ENCODE peak calls at places on chromosomes 2 and 18, in ten cellular contexts. J is WERI-Rb-1; N is cardiac fibroblast; Q is thoracic aorta; S is CD8-positive, alpha-beta memory T cell; P is MM.1S; R is breast epithelium; F is PC-3; M is fibroblast of lung; X is kidney. Z is an unnamed sample.

GRCh38 chr2:176490061-176490861 is 221.0 kb downstream of the MTX2 start:
- DNase-seq in S (no peak), Q (no peak), N (peak; percentile 54), M (peak; percentile 2), P (no peak), X (peak; percentile 84), R (no peak), J (no peak), F (no peak), Z (peak; percentile 44)

GRCh38 chr18:35282353-35282752 is 7.7 kb downstream of the ZSCAN30 start:
- DNase-seq in M (peak; percentile 85), S (no peak), R (no peak), F (peak; percentile 72), N (peak; percentile 57), X (no peak), P (no peak), J (no peak), Q (no peak), Z (no peak)

GRCh38 chr2:33488178-33488690 is 11.8 kb downstream of the RASGRP3 start:
- DNase-seq in N (no peak), F (no peak), R (no peak), S (no peak), M (no peak), X (no peak), P (no peak), Q (no peak), J (no peak), Z (no peak)

GRCh38 chr2:72144412-72144745 is 3.3 kb downstream of the CYP26B1 start:
- DNase-seq in F (no peak), X (no peak), Q (no peak), N (no peak), J (no peak), S (no peak), R (no peak), M (no peak), P (no peak), Z (peak; percentile 70)

GRCh38 chr2:147033046-147033445 is 811.8 kb upstream of the ACVR2A start:
- DNase-seq in S (no peak), N (peak; percentile 34), M (no peak), P (no peak), F (peak; percentile 77), J (no peak), Q (no peak), R (no peak), X (no peak), Z (no peak)

GRCh38 chr2:20065885-20066602 is 14.6 kb upstream of the LAPTM4A start:
- DNase-seq in S (no peak), M (peak; percentile 86), N (peak; percentile 81), Q (no peak), X (no peak), P (peak; percentile 57), J (no peak), R (peak; percentile 73), F (peak; percentile 96), Z (peak; percentile 62)

GRCh38 chr2:147172493-147173185 is 672.2 kb upstream of the ACVR2A start:
- DNase-seq in Q (no peak), M (no peak), F (no peak), R (no peak), P (no peak), J (no peak), X (no peak), S (no peak), N (peak; percentile 5), Z (no peak)

GRCh38 chr2:201644001-201644400 is 698 bp upstream of the TMEM237 start:
- DNase-seq in S (no peak), R (peak; percentile 62), Q (no peak), J (peak; percentile 66), P (no peak), M (peak; percentile 32), F (no peak), X (no peak), N (peak; percentile 46), Z (peak; percentile 12)

GRCh38 chr18:48800479-48800876 is 150.3 kb downstream of the SMAD7 start:
- DNase-seq in N (no peak), R (no peak), S (no peak), M (no peak), P (no peak), F (no peak), Q (no peak), X (peak; percentile 46), J (peak; percentile 4), Z (no peak)

GRCh38 chr18:62460851-62461300 is 61.9 kb upstream of the ZCCHC2 start:
- DNase-seq in P (no peak), F (peak; percentile 18), N (peak; percentile 77), J (no peak), X (no peak), S (no peak), M (peak; percentile 39), Q (no peak), R (no peak), Z (no peak)

GRCh38 chr2:203873461-203873860 is 5.9 kb downstream of the CTLA4 start:
- DNase-seq in P (peak; percentile 51), M (no peak), Q (no peak), J (no peak), F (no peak), R (no peak), N (no peak), X (no peak), S (no peak), Z (no peak)

DNA sequence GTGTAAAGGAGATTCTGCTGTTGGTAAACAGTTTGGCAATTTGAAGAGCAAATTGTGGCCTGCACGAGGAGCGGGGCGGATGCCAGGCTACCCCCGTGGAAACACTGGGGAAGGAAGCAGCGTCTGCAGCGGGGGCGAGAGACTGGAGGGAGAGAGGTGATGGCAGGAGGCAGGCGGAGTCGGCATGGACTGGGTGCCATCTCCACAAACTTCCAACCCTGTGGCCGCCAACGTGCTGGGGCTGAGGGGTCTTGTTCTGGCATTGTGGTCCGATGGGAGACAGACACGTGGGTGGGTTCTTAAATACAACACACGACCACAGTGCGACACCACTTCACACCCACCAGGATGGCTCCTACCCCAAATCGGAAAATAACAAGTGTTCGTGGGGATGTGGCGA is 82.7 kb upstream of the HPCAL1 start:
- DNase-seq in S (no peak), Q (no peak), R (no peak), X (peak; percentile 41), J (no peak), N (no peak), F (no peak), M (no peak), P (no peak), Z (no peak)
- H3K4me3 ChIP-seq in S (no peak overlapping the region), Q (no peak overlapping the region), R (no peak overlapping the region), X (no peak overlapping the region), J (no peak overlapping the region), N (no peak overlapping the region), F (no peak overlapping the region), M (no peak overlapping the region), P (no peak overlapping the region), Z (no peak overlapping the region)

DNA sequence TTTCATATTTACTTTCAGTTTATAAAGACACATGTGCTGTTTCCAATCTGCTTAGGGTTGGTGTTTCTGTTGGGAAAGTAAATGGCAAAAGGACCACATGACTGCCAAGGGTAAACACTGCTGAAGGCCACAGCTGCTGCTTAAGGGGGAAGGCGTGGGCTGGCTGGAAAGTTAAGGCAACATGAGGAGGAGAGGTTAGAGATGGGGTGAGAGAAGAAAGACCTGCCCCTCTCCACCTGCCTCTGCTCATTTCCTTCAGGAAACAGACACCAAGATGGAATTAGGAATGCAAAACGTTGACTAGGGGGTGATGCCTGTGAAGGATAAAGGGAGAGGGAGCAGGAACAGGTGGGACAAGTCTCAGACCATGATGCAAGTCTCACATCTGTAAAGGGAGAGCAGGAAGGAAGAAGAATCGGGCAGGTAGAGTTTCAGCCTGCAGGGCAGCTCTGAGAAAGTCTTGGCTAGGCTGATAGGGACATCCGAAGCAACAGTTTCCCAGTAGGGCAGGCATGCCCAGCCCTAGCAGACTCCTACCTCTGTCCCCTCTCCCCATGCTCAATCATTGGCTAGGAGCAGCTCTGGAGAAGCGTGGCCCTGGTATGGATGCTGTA is 86.0 kb downstream of the CDC42EP3 start:
- DNase-seq in X (peak; percentile 32), F (peak; percentile 25), J (no peak), M (peak; percentile 72), N (no peak), S (no peak), Q (no peak), R (no peak), P (peak; percentile 71), Z (no peak)
- H3K4me3 ChIP-seq in X (no peak overlapping the region), F (no peak overlapping the region), J (no peak overlapping the region), M (no peak overlapping the region), N (no peak overlapping the region), S (peak overlapping the region; percentile 46), Q (peak overlapping the region; percentile 1), R (no peak overlapping the region), P (peak overlapping the region; percentile 45), Z (no peak overlapping the region)

DNA sequence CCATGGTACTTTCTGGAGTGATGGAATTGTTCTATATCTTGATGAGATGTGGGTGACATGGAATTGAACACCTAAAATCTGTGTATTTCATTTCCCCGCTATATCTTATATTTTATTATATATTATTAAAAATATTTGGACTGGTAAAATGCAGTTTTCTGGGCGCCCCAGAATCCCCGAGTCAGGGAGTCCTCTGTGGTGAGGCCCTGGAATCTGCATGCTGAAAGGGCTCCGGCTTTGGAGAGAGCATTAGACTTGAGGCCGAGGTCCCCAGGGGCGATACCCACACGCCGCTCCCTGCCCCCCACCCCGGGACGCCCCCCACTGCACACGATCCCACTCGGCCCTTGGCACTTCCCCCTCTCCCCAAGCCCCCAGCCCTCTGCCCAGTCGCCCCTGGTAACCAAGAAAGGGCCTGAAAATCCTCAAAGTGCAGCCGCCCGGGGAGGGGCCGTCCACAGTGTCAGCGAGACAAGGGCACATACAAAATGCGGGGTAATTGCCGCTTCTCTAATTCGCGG is 126.0 kb downstream of the ZFP36L2 start:
- DNase-seq in J (peak; percentile 28), R (no peak), S (no peak), X (no peak), N (no peak), Q (no peak), P (no peak), F (no peak), M (no peak), Z (peak; percentile 23)
- H3K4me3 ChIP-seq in J (peak overlapping the region; percentile 53), R (peak overlapping the region; percentile 52), S (no peak overlapping the region), X (peak overlapping the region; percentile 56), N (no peak overlapping the region), Q (peak overlapping the region; percentile 76), P (no peak overlapping the region), F (peak overlapping the region; percentile 65), M (peak overlapping the region; percentile 43), Z (peak overlapping the region; percentile 0)

GRCh38 chr2:5673148-5673860 is 18.9 kb upstream of the SOX11 start:
- DNase-seq in F (no peak), X (peak; percentile 64), Q (no peak), P (peak; percentile 21), R (no peak), J (peak; percentile 76), S (no peak), N (no peak), M (no peak), Z (no peak)

GRCh38 chr2:5672749-5673147 is 19.4 kb upstream of the SOX11 start:
- DNase-seq in X (peak; percentile 53), N (no peak), S (no peak), F (no peak), P (no peak), M (no peak), Q (no peak), R (no peak), J (no peak), Z (no peak)

GRCh38 chr2:5677133-5677532 is 15.1 kb upstream of the SOX11 start:
- DNase-seq in N (no peak), Q (no peak), R (no peak), F (no peak), J (no peak), X (no peak), S (no peak), P (no peak), M (no peak), Z (no peak)

GRCh38 chr2:5668682-5669267 is 23.4 kb upstream of the SOX11 start:
- DNase-seq in N (no peak), J (no peak), F (no peak), P (no peak), S (no peak), M (no peak), R (no peak), Q (no peak), X (no peak), Z (no peak)

GRCh38 chr2:5673861-5674240 is 18.3 kb upstream of the SOX11 start:
- DNase-seq in X (no peak), F (no peak), M (peak; percentile 54), S (no peak), Q (no peak), N (no peak), R (no peak), P (no peak), J (no peak), Z (no peak)
- H3K4me3 ChIP-seq in X (no peak overlapping the region), F (no peak overlapping the region), M (no peak overlapping the region), S (no peak overlapping the region), Q (no peak overlapping the region), N (no peak overlapping the region), R (peak overlapping the region; percentile 5), P (no peak overlapping the region), J (peak overlapping the region; percentile 47), Z (no peak overlapping the region)